ENCODE peak calls at places on chromosomes 5 and 9, in seven cellular contexts. D is neural progenitor cell, Z is GM23338, W is GM23248, C is HCT116, A is MM.1S, S is PC-3. U is an unnamed sample. For H3K79me2, the result is how much of the 10 kb centered on the place peaks cover.

GRCh38 chr5:159619826-159620225 is 289.5 kb upstream of the IL12B start:
- DNase-seq in D (no peak), C (no peak), Z (no peak), A (no peak), W (no peak), S (no peak), U (no peak)

GRCh38 chr5:179292681-179293080 is 52.6 kb downstream of the ADAMTS2 start:
- DNase-seq in Z (no peak), C (no peak), W (no peak), A (no peak), S (no peak), D (no peak), U (no peak)

GRCh38 chr5:5080790-5081189 is 59.3 kb upstream of the ADAMTS16 start:
- DNase-seq in D (no peak), W (no peak), C (no peak), Z (no peak), A (no peak), S (no peak), U (no peak)

GRCh38 chr5:143063175-143063970 is 293.2 kb downstream of the ARHGAP26 start:
- DNase-seq in W (no peak), Z (no peak), C (no peak), D (no peak), A (no peak), S (peak), U (no peak)

GRCh38 chr9:84002344-84002743 is 21.7 kb downstream of the RMI1 start:
- DNase-seq in D (no peak), Z (no peak), A (peak), W (peak), S (no peak), C (no peak), U (no peak)

GRCh38 chr9:135463140-135463539 is 16.4 kb upstream of the PPP1R26 start:
- DNase-seq in A (no peak), C (peak), W (peak), Z (no peak), S (peak), D (no peak), U (no peak)

GRCh38 chr5:119852140-119852539 is 222.8 kb downstream of the FAM170A start:
- DNase-seq in A (no peak), D (no peak), Z (no peak), S (no peak), C (no peak), W (no peak), U (no peak)

GRCh38 chr9:131590449-131590848 is 45.1 kb downstream of the PRRT1B start:
- DNase-seq in A (no peak), S (no peak), C (no peak), W (no peak), Z (no peak), D (no peak), U (no peak)

GRCh38 chr9:129873563-129873962 is 38.3 kb downstream of the USP20 start:
- DNase-seq in Z (no peak), W (no peak), D (no peak), A (no peak), C (no peak), S (no peak), U (no peak)

GRCh38 chr9:95003694-95004451 is 277.4 kb downstream of the AOPEP start:
- DNase-seq in A (peak), S (peak), D (peak), Z (peak), C (no peak), W (peak), U (no peak)

GRCh38 chr9:68513385-68513784 is 27.3 kb downstream of the TMEM252 start:
- DNase-seq in C (no peak), Z (no peak), D (no peak), S (no peak), A (no peak), W (no peak), U (no peak)

GRCh38 chr9:99485461-99485860 is 263.4 kb downstream of the SEC61B start:
- DNase-seq in W (peak), A (no peak), S (no peak), D (no peak), Z (no peak), C (no peak), U (no peak)

GRCh38 chr5:139811076-139811607 is 15.5 kb downstream of the PSD2 start:
- DNase-seq in D (no peak), Z (no peak), S (no peak), C (no peak), W (no peak), A (no peak), U (no peak)

GRCh38 chr5:139808481-139809330 is 13.1 kb downstream of the PSD2 start:
- DNase-seq in W (peak), S (peak), C (no peak), A (peak), Z (peak), D (peak), U (peak)

GRCh38 chr5:139809331-139809810 is 13.8 kb downstream of the PSD2 start:
- DNase-seq in Z (no peak), A (no peak), W (no peak), D (no peak), C (no peak), S (no peak), U (no peak)

GRCh38 chr5:139812323-139812722 is 16.7 kb downstream of the PSD2 start:
- DNase-seq in A (no peak), C (no peak), S (no peak), Z (no peak), D (no peak), W (no peak), U (no peak)

DNA sequence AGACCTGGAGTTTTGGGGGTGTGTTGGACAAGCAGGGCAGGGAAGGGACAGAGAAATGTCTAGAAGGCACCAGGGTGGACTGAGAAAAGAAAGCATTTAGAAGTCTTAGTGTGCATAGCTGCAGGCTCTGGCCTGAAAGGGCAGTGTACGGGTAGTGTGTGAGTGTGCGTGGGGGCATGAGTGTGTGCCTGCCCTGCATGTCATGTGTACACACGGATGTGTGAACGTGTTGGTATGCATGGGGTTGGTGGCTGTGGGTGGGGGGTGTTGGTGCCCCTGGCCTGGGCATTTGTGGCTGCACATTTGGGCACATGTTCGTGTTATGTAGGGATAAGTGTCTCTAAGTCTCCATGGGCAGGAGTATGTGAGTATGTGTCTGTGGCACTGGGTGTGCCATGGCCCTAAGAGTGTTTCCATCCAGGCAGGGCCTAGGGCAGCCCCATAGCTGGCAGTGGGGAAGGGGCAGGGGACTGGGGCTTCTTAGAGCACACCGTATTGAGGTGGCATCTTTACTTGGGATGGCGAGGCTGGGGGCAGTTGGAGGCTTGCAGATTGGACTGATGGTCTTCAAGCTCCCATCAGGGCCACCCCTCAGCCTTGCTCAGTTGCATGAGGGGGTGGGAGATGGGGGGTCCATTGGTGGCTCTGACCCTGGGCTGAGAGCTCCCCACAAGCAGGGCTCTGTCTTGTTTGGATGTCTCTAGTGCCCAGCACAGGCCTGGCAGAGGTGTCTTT is 14.9 kb downstream of the PSD2 start:
- DNase-seq in C (no peak), D (no peak), S (no peak), A (no peak), Z (no peak), W (no peak), U (no peak)
- H3K79me2 ChIP-seq in C (under half), D (under half), S (under half), A (under half), Z (under half), W (under half), U (under half)

DNA sequence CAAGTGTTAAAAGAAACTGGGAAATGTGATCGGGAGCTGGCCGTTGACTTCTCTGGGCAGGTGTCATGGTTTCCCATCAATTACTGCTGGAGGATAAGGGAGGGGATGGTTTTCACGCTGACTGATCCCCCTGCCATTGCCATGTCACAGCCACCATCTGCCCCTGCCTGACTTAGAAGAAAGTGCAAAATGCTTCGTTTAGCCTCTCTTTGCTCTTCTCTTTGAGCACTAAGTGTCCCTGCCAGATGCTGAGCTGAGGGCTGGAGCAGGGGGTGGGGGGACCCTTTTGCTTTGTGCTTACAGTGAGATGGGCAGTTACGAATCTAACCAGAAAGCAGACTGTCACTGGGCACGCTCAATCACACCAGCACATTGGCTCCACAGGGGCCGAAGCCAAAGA is 138.4 kb upstream of the ALDH1B1 start:
- DNase-seq in C (no peak), W (no peak), S (no peak), D (no peak), Z (no peak), A (no peak), U (no peak)
- TF ChIP-seq EZH2phosphoT487 in C (no peak), W (no peak), S (no peak), D (no peak), Z (no peak), A (no peak), U (no peak)

GRCh38 chr5:150539206-150539605 is 31.3 kb downstream of the NDST1 start:
- DNase-seq in D (no peak), A (no peak), Z (no peak), C (no peak), S (no peak), W (no peak), U (no peak)
- H3K79me2 ChIP-seq in D (under half), A (under half), Z (under half), C (under half), S (under half), W (half or more), U (under half)

GRCh38 chr9:89791754-89792153 is 186.9 kb downstream of the GADD45G start:
- DNase-seq in D (no peak), Z (no peak), W (no peak), S (no peak), C (no peak), A (no peak), U (no peak)
- TF ChIP-seq EZH2phosphoT487 in D (no peak), Z (no peak), W (no peak), S (no peak), C (no peak), A (no peak), U (no peak)

DNA sequence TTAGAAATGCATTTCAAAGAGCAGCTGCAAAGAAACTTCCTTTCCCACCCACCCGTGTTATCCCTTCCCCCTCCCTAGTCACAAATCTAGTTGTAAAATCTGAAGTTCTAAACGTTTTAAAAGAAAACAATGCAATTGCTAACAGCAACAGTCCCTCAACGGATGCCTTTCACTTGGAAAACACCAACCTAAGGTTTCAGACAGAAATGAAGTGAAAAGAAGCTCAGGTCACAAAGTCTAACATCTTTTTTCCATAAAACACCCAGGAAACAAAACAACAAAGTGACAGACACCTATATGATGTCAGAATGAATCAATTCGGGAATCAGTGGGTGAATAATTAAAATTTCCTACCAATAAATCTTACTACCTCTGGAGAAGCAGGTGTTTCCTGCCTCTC is 100.3 kb downstream of the FBXW11 start:
- DNase-seq in S (no peak), D (no peak), A (no peak), C (no peak), W (no peak), Z (no peak), U (no peak)
- H3K79me2 ChIP-seq in S (under half), D (half or more), A (under half), C (half or more), W (half or more), Z (half or more), U (under half)